ENCODE peak calls at places on chromosomes 4 and X, in nine cellular contexts. One of them, this sample, is unnamed.

GRCh38 chr4:17030543-17030942 is 132.1 kb upstream of the LDB2 start:
- DNase-seq in activated T-cell treated with anti-CD3 and anti-CD28 coated beads for 24 hours: no peak
- DNase-seq in mucosa of descending colon: no peak
- DNase-seq in hypothalamus: no peak
- DNase-seq in mammary epithelial cell: peak
- DNase-seq in lower lobe of right lung: no peak
- DNase-seq in M059J: peak
- DNase-seq in NCI-H82: no peak
- DNase-seq in GM12891: no peak
- DNase-seq in this sample: no peak

GRCh38 chr4:156291317-156291716 is 337.7 kb upstream of the CTSO start:
- DNase-seq in activated T-cell treated with anti-CD3 and anti-CD28 coated beads for 24 hours: no peak
- DNase-seq in mucosa of descending colon: no peak
- DNase-seq in hypothalamus: no peak
- DNase-seq in mammary epithelial cell: peak
- DNase-seq in lower lobe of right lung: no peak
- DNase-seq in M059J: peak
- DNase-seq in NCI-H82: no peak
- DNase-seq in GM12891: no peak
- DNase-seq in this sample: no peak

GRCh38 chr4:721261-722171 is 15.9 kb downstream of the PCGF3 start:
- DNase-seq in activated T-cell treated with anti-CD3 and anti-CD28 coated beads for 24 hours: no peak
- DNase-seq in mucosa of descending colon: no peak
- DNase-seq in hypothalamus: no peak
- DNase-seq in mammary epithelial cell: peak
- DNase-seq in lower lobe of right lung: no peak
- DNase-seq in M059J: peak
- DNase-seq in NCI-H82: no peak
- DNase-seq in GM12891: no peak
- DNase-seq in this sample: no peak

GRCh38 chrX:126799059-126799458 is 20.5 kb upstream of the PRR32 start:
- DNase-seq in activated T-cell treated with anti-CD3 and anti-CD28 coated beads for 24 hours: no peak
- DNase-seq in mucosa of descending colon: no peak
- DNase-seq in hypothalamus: no peak
- DNase-seq in mammary epithelial cell: peak
- DNase-seq in lower lobe of right lung: no peak
- DNase-seq in M059J: no peak
- DNase-seq in NCI-H82: no peak
- DNase-seq in GM12891: no peak
- DNase-seq in this sample: no peak

GRCh38 chr4:147518846-147519767 is 38.2 kb downstream of the EDNRA start:
- DNase-seq in activated T-cell treated with anti-CD3 and anti-CD28 coated beads for 24 hours: peak
- DNase-seq in mucosa of descending colon: no peak
- DNase-seq in hypothalamus: peak
- DNase-seq in mammary epithelial cell: peak
- DNase-seq in lower lobe of right lung: peak
- DNase-seq in M059J: peak
- DNase-seq in NCI-H82: peak
- DNase-seq in GM12891: peak
- DNase-seq in this sample: peak

GRCh38 chr4:176054942-176055341 is 10.7 kb upstream of the WDR17 start:
- DNase-seq in activated T-cell treated with anti-CD3 and anti-CD28 coated beads for 24 hours: no peak
- DNase-seq in mucosa of descending colon: no peak
- DNase-seq in hypothalamus: no peak
- DNase-seq in mammary epithelial cell: no peak
- DNase-seq in lower lobe of right lung: no peak
- DNase-seq in M059J: peak
- DNase-seq in NCI-H82: no peak
- DNase-seq in GM12891: no peak
- DNase-seq in this sample: no peak

GRCh38 chr4:95215991-95216605 is 332.7 kb downstream of the UNC5C start:
- DNase-seq in activated T-cell treated with anti-CD3 and anti-CD28 coated beads for 24 hours: no peak
- DNase-seq in mucosa of descending colon: no peak
- DNase-seq in hypothalamus: no peak
- DNase-seq in mammary epithelial cell: no peak
- DNase-seq in lower lobe of right lung: no peak
- DNase-seq in M059J: no peak
- DNase-seq in NCI-H82: no peak
- DNase-seq in GM12891: no peak
- DNase-seq in this sample: no peak

GRCh38 chrX:115909017-115909416 is 261.5 kb upstream of the AGTR2 start:
- DNase-seq in activated T-cell treated with anti-CD3 and anti-CD28 coated beads for 24 hours: no peak
- DNase-seq in mucosa of descending colon: no peak
- DNase-seq in hypothalamus: no peak
- DNase-seq in mammary epithelial cell: no peak
- DNase-seq in lower lobe of right lung: no peak
- DNase-seq in M059J: no peak
- DNase-seq in NCI-H82: no peak
- DNase-seq in GM12891: no peak
- DNase-seq in this sample: no peak

GRCh38 chr4:24644983-24645764 is 60.8 kb upstream of the DHX15 start:
- DNase-seq in activated T-cell treated with anti-CD3 and anti-CD28 coated beads for 24 hours: no peak
- DNase-seq in mucosa of descending colon: no peak
- DNase-seq in hypothalamus: no peak
- DNase-seq in mammary epithelial cell: no peak
- DNase-seq in lower lobe of right lung: no peak
- DNase-seq in M059J: peak
- DNase-seq in NCI-H82: no peak
- DNase-seq in GM12891: no peak
- DNase-seq in this sample: no peak

GRCh38 chr4:185128272-185129119 is 14.6 kb upstream of the SLC25A4 start:
- DNase-seq in activated T-cell treated with anti-CD3 and anti-CD28 coated beads for 24 hours: no peak
- DNase-seq in mucosa of descending colon: no peak
- DNase-seq in hypothalamus: no peak
- DNase-seq in mammary epithelial cell: peak
- DNase-seq in lower lobe of right lung: peak
- DNase-seq in M059J: no peak
- DNase-seq in NCI-H82: peak
- DNase-seq in GM12891: peak
- DNase-seq in this sample: no peak

This sample was measured in activated T-helper 1 cell treated with anti-CD3 and anti-CD28 coated beads, Interleukin-12 subunit alpha, Interleukin-12 subunit beta, Interleukin-2, Interleukin-4 antibody, amounts not matched to agents 30 ng/mL and 10 ng/mL and 1 ng/mL, durations not matched to agents 14 hours and 24 hours and 36 hours.